ENCODE peak calls at places on chromosomes 4 and X, in eight cellular contexts. B is NCI-H1092 treated with DMSO at 0.1 percent for 48 hours; M is NCI-H1930; U is CD4-positive, CD25-positive, alpha-beta regulatory T cell; R is GM19239; G is SW480; T is GM23338; A is iris pigment epithelial cell. Q is an unnamed sample.
A peak's percentile ranks its signal among the peaks of the same experiment; 100 is the strongest.

GRCh38 chr4:35399912-35400311 is 844.4 kb downstream of the ARAP2 start:
- DNase-seq in B (no peak), M (no peak), U (no peak), R (no peak), G (no peak), T (peak; percentile 6), A (no peak), Q (no peak)

GRCh38 chr4:21882050-21882839 is 66.3 kb downstream of the KCNIP4 start:
- DNase-seq in B (no peak), M (no peak), U (no peak), R (no peak), G (no peak), T (no peak), A (peak; percentile 58), Q (no peak)

GRCh38 chr4:40196724-40197281 is at the start of gene RHOH:
- DNase-seq in B (no peak), M (no peak), U (peak; percentile 85), R (no peak), G (no peak), T (peak; percentile 52), A (no peak), Q (no peak)

GRCh38 chr4:40514409-40515025 is 115.1 kb downstream of the RBM47 start:
- DNase-seq in B (peak; percentile 70), M (no peak), U (no peak), R (no peak), G (peak; percentile 54), T (no peak), A (no peak), Q (no peak)

GRCh38 chr4:153570228-153570973 is 104.2 kb downstream of the TMEM131L start:
- DNase-seq in B (no peak), M (no peak), U (no peak), R (no peak), G (no peak), T (no peak), A (no peak), Q (no peak)

GRCh38 chr4:185276036-185276435 is 66.6 kb downstream of the SNX25 start:
- DNase-seq in B (no peak), M (no peak), U (no peak), R (no peak), G (no peak), T (no peak), A (peak; percentile 74), Q (no peak)

GRCh38 chr4:15459706-15460105 is 10.0 kb upstream of the CC2D2A start:
- DNase-seq in B (no peak), M (no peak), U (no peak), R (no peak), G (no peak), T (no peak), A (no peak), Q (no peak)

GRCh38 chr4:119030536-119030890 is 105.1 kb upstream of the MYOZ2 start:
- DNase-seq in B (no peak), M (no peak), U (no peak), R (no peak), G (no peak), T (no peak), A (no peak), Q (no peak)

GRCh38 chrX:21873063-21873785 is 17.4 kb downstream of the YY2 start:
- DNase-seq in B (no peak), M (no peak), U (no peak), R (no peak), G (no peak), T (no peak), A (peak; percentile 58), Q (no peak)

GRCh38 chr4:158121203-158121586 is 51.6 kb downstream of the GASK1B start:
- DNase-seq in B (no peak), M (no peak), U (no peak), R (no peak), G (no peak), T (no peak), A (peak; percentile 98), Q (no peak)

GRCh38 chr4:153777421-153777820 is 11.5 kb downstream of the SFRP2 start:
- DNase-seq in B (no peak), M (no peak), U (no peak), R (no peak), G (no peak), T (no peak), A (no peak), Q (no peak)

GRCh38 chr4:48031802-48032525 is 15.4 kb downstream of the NIPAL1 start:
- DNase-seq in B (no peak), M (no peak), U (no peak), R (no peak), G (no peak), T (no peak), A (peak; percentile 71), Q (no peak)

GRCh38 chr4:100781433-100781832 is 263.6 kb upstream of the EMCN start:
- DNase-seq in B (no peak), M (no peak), U (no peak), R (no peak), G (no peak), T (no peak), A (no peak), Q (no peak)

GRCh38 chrX:106672527-106672926 is 54.0 kb upstream of the RNF128 start:
- DNase-seq in B (no peak), M (no peak), U (no peak), R (no peak), G (no peak), T (no peak), A (no peak), Q (no peak)

GRCh38 chr4:1767770-1768366 is 25.2 kb upstream of the FGFR3 start:
- DNase-seq in B (no peak), M (peak; percentile 17), U (no peak), R (no peak), G (peak; percentile 43), T (peak; percentile 91), A (peak; percentile 36), Q (no peak)

GRCh38 chr4:41477200-41477910 is 60.6 kb upstream of the LIMCH1 start:
- DNase-seq in B (no peak), M (no peak), U (no peak), R (no peak), G (no peak), T (no peak), A (no peak), Q (no peak)

GRCh38 chr4:1815096-1815996 is 22.3 kb downstream of the FGFR3 start:
- DNase-seq in B (no peak), M (no peak), U (no peak), R (no peak), G (no peak), T (no peak), A (no peak), Q (no peak)

GRCh38 chr4:79334341-79334740 is 8.5 kb upstream of the NAA11 start:
- DNase-seq in B (no peak), M (no peak), U (no peak), R (no peak), G (no peak), T (no peak), A (no peak), Q (no peak)

Q was measured in NCI-H2081 treated with DMSO at 0.1 percent for 48 hours.